ENCODE peak calls at places on chromosomes 13 and 19, in four cellular contexts. T, R, Y and O are unnamed samples.
A peak's percentile ranks its signal among the peaks of the same experiment; 100 is the strongest.

GRCh38 chr13:23467048-23467931 is 33.8 kb upstream of the SACS start:
- DNase-seq in T (no peak), R (no peak), Y (no peak), O (no peak)

GRCh38 chr19:5048091-5048726 is 79.3 kb downstream of the KDM4B start:
- DNase-seq in T (peak; percentile 53), R (peak; percentile 56), Y (peak; percentile 89), O (peak; percentile 68)

GRCh38 chr19:56071151-56071550 is 49.9 kb downstream of the ZNF787 start:
- DNase-seq in T (no peak), R (no peak), Y (no peak), O (peak; percentile 29)

GRCh38 chr19:2607712-2608601 is 94.5 kb downstream of the GNG7 start:
- DNase-seq in T (no peak), R (no peak), Y (no peak), O (peak; percentile 31)

GRCh38 chr13:110528911-110529310 is 32.6 kb downstream of the RAB20 start:
- DNase-seq in T (no peak), R (no peak), Y (no peak), O (no peak)

GRCh38 chr13:95641961-95642621 is 2.4 kb downstream of the DZIP1 start:
- DNase-seq in T (peak; percentile 11), R (no peak), Y (peak; percentile 46), O (no peak)

GRCh38 chr13:47990427-47990826 is 10.6 kb downstream of the SUCLA2 start:
- DNase-seq in T (no peak), R (no peak), Y (no peak), O (no peak)

GRCh38 chr19:46639356-46640061 is 3.5 kb upstream of the GNG8 start:
- DNase-seq in T (no peak), R (peak; percentile 38), Y (no peak), O (peak; percentile 63)

GRCh38 chr13:80877209-80877943 is 536.5 kb upstream of the SPRY2 start:
- DNase-seq in T (no peak), R (no peak), Y (no peak), O (no peak)

GRCh38 chr19:35040826-35041547 is 534 bp upstream of the HPN start:
- DNase-seq in T (no peak), R (peak; percentile 53), Y (no peak), O (peak; percentile 43)

GRCh38 chr13:64278493-64278892 is 2862.8 kb upstream of the PCDH20 start:
- DNase-seq in T (peak; percentile 62), R (no peak), Y (no peak), O (no peak)

GRCh38 chr13:32316476-32316875 is 1.2 kb downstream of the BRCA2 start:
- DNase-seq in T (no peak), R (no peak), Y (no peak), O (no peak)